ENCODE peak calls at places on chromosome 4, in five cellular contexts. One of them, this sample, is unnamed.

GRCh38 chr4:47839259-47839658 is 1.4 kb upstream of the CORIN start:
- DNase-seq in aorta: peak; percentile 48
- DNase-seq in sigmoid colon: no peak
- DNase-seq in KG1: peak; percentile 15
- DNase-seq in naive thymus-derived CD4-positive, alpha-beta T cell: no peak
- DNase-seq in this sample: no peak

GRCh38 chr4:169070895-169071218 is 60.8 kb upstream of the CBR4 start:
- DNase-seq in aorta: no peak
- DNase-seq in sigmoid colon: no peak
- DNase-seq in KG1: no peak
- DNase-seq in naive thymus-derived CD4-positive, alpha-beta T cell: no peak
- DNase-seq in this sample: no peak

GRCh38 chr4:151408630-151409469 is at the start of gene FHIP1A:
- DNase-seq in aorta: peak; percentile 64
- DNase-seq in sigmoid colon: peak; percentile 82
- DNase-seq in KG1: no peak
- DNase-seq in naive thymus-derived CD4-positive, alpha-beta T cell: peak; percentile 88
- DNase-seq in this sample: peak; percentile 90

GRCh38 chr4:32396504-32396903 is 1676.3 kb downstream of the PCDH7 start:
- DNase-seq in aorta: no peak
- DNase-seq in sigmoid colon: no peak
- DNase-seq in KG1: no peak
- DNase-seq in naive thymus-derived CD4-positive, alpha-beta T cell: no peak
- DNase-seq in this sample: no peak

GRCh38 chr4:128707864-128708263 is 101.6 kb upstream of the JADE1 start:
- DNase-seq in aorta: no peak
- DNase-seq in sigmoid colon: no peak
- DNase-seq in KG1: no peak
- DNase-seq in naive thymus-derived CD4-positive, alpha-beta T cell: no peak
- DNase-seq in this sample: no peak

GRCh38 chr4:75654905-75655304 is 18.3 kb downstream of the G3BP2 start:
- DNase-seq in aorta: no peak
- DNase-seq in sigmoid colon: no peak
- DNase-seq in KG1: no peak
- DNase-seq in naive thymus-derived CD4-positive, alpha-beta T cell: peak; percentile 61
- DNase-seq in this sample: no peak

GRCh38 chr4:157226035-157226434 is 5.5 kb downstream of the GRIA2 start:
- DNase-seq in aorta: no peak
- DNase-seq in sigmoid colon: no peak
- DNase-seq in KG1: no peak
- DNase-seq in naive thymus-derived CD4-positive, alpha-beta T cell: no peak
- DNase-seq in this sample: no peak

GRCh38 chr4:80839792-80840191 is 190.7 kb upstream of the BMP3 start:
- DNase-seq in aorta: no peak
- DNase-seq in sigmoid colon: no peak
- DNase-seq in KG1: no peak
- DNase-seq in naive thymus-derived CD4-positive, alpha-beta T cell: no peak
- DNase-seq in this sample: no peak

GRCh38 chr4:127604949-127605709 is 27.6 kb upstream of the INTU start:
- DNase-seq in aorta: no peak
- DNase-seq in sigmoid colon: no peak
- DNase-seq in KG1: no peak
- DNase-seq in naive thymus-derived CD4-positive, alpha-beta T cell: no peak
- DNase-seq in this sample: no peak

GRCh38 chr4:165991325-165992180 is 118.5 kb downstream of the TLL1 start:
- DNase-seq in aorta: no peak
- DNase-seq in sigmoid colon: no peak
- DNase-seq in KG1: no peak
- DNase-seq in naive thymus-derived CD4-positive, alpha-beta T cell: no peak
- DNase-seq in this sample: no peak

GRCh38 chr4:80206541-80207171 is 9.4 kb downstream of the PRDM8 start:
- DNase-seq in aorta: no peak
- DNase-seq in sigmoid colon: peak; percentile 70
- DNase-seq in KG1: no peak
- DNase-seq in naive thymus-derived CD4-positive, alpha-beta T cell: no peak
- DNase-seq in this sample: no peak